ENCODE peak calls at places on chromosomes 12 and 14, in eight cellular contexts. I is HepG2, V is ovary, D is suprapubic skin, T is tibial nerve, Z is transverse colon, J is A549, Q is stomach. M is an unnamed sample. For H3K4me1, the result is how much of the 10 kb centered on the place peaks cover.

GRCh38 chr14:90540437-90540836 is 143.6 kb downstream of the CALM1 start:
- DNase-seq in J (no peak), D (no peak), T (no peak), Q (no peak), V (no peak), Z (no peak), I (no peak), M (no peak)

GRCh38 chr12:77943466-77943865 is 112.8 kb downstream of the NAV3 start:
- DNase-seq in D (no peak), V (no peak), T (no peak), I (no peak), Z (no peak), Q (no peak), J (peak), M (no peak)

GRCh38 chr14:59422069-59422881 is 42.9 kb downstream of the GPR135 start:
- DNase-seq in J (no peak), D (no peak), Z (no peak), I (no peak), Q (no peak), T (no peak), V (no peak), M (no peak)

GRCh38 chr14:82621881-82622450 is 1088.3 kb upstream of the SEL1L start:
- DNase-seq in Z (no peak), T (no peak), D (no peak), Q (no peak), V (no peak), I (no peak), J (no peak), M (no peak)

GRCh38 chr14:68824207-68824516 is 31.3 kb upstream of the ZFP36L1 start:
- DNase-seq in V (no peak), D (no peak), Q (no peak), J (no peak), Z (no peak), I (no peak), T (no peak), M (no peak)

GRCh38 chr12:130423991-130424857 is 86.5 kb downstream of the PIWIL1 start:
- DNase-seq in I (no peak), V (no peak), J (no peak), Q (no peak), T (no peak), D (no peak), Z (peak), M (peak)

GRCh38 chr12:20472089-20472488 is 103.8 kb downstream of the PDE3A start:
- DNase-seq in Z (no peak), V (no peak), T (no peak), D (no peak), Q (no peak), J (no peak), I (no peak), M (no peak)

GRCh38 chr14:94748667-94749347 is 21.1 kb downstream of the GSC start:
- DNase-seq in I (peak), J (peak), Q (peak), T (no peak), D (no peak), V (no peak), Z (peak), M (no peak)

GRCh38 chr12:15858348-15858747 is 23.8 kb upstream of the STRAP start:
- DNase-seq in D (no peak), I (no peak), V (no peak), J (no peak), Q (no peak), T (no peak), Z (no peak), M (no peak)

GRCh38 chr14:93133476-93133875 is 17.8 kb upstream of the ITPK1 start:
- DNase-seq in Q (no peak), Z (no peak), T (no peak), J (no peak), D (no peak), I (no peak), V (no peak), M (no peak)

GRCh38 chr12:50614167-50614762 is 109.5 kb downstream of the DIP2B start:
- DNase-seq in J (no peak), Q (no peak), Z (no peak), D (no peak), V (no peak), I (no peak), T (no peak), M (no peak)

GRCh38 chr12:110426300-110426910 is 22.9 kb upstream of the ANAPC7 start:
- DNase-seq in J (no peak), Q (no peak), D (no peak), I (no peak), Z (no peak), T (no peak), V (no peak), M (no peak)

GRCh38 chr12:122964439-122965257 is 1.6 kb downstream of the ABCB9 start:
- DNase-seq in T (no peak), Q (no peak), D (no peak), Z (no peak), V (no peak), J (no peak), I (peak), M (no peak)

GRCh38 chr12:84079621-84080020 is 833.0 kb downstream of the SLC6A15 start:
- DNase-seq in Z (no peak), D (no peak), T (no peak), I (no peak), J (no peak), V (no peak), Q (no peak), M (no peak)

GRCh38 chr14:92058006-92058917 is 18.4 kb upstream of the TRIP11 start:
- DNase-seq in Z (no peak), I (no peak), Q (no peak), J (no peak), D (no peak), T (no peak), V (no peak), M (no peak)

GRCh38 chr12:21751517-21751916 is 23.0 kb downstream of the KCNJ8 start:
- DNase-seq in J (no peak), V (no peak), D (no peak), Q (no peak), T (no peak), Z (no peak), I (no peak), M (no peak)

DNA sequence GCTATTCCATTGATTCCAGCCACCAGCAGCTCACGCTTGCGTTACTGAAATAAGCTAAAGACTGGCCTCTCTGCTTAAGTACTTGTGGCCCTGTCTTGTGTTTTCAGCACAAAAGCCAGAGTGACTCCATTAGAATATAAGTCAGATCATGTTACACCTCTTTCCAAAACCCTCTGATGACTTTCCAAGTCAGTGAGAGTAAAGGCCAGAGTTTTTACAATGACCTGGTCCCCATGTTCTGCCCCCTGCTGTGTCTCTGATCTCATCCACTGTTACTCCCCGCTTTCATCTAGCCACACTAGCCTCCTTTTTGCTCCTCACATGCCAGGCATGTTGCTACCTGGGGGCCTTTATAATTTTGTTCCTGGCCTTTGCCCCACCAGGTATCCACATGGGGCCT is 6.9 kb upstream of the CKAP4 start:
- DNase-seq in D (no peak), V (no peak), I (no peak), J (no peak), T (no peak), Q (no peak), Z (no peak), M (no peak)
- TF ChIP-seq EP300 in D (no peak), V (no peak), I (no peak), J (no peak), T (no peak), Q (no peak), Z (no peak), M (no peak)

DNA sequence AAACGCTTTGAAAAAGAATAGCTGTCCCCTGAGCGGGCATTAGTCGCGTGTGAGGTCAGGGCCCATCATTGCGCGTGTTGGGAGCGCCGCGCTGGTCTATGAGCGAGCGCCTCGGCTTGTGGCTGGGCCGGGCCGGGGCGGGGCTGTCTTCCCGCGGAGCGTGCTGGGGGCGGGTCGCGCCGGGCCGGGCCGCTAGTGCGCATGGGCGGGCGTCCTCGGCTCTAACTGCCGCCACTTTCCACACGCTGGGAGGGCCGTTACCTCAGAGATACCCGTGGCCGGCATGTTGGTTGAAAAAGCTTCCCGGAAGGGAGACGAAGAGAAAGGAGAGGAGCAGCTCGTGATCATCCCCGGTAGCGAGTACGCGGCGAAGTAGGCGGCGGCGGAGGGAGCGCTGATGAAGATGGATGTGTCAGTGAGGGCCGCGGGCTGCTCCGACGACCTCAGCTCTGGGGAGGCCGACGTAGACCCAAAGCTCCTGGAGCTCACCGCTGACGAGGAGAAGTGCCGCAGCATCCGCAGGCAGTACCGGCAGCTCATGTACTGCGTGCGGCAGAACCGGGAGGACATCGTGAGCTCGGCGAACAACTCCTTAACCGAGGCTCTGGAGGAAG is at the start of gene EID3:
- DNase-seq in Z (peak), D (peak), V (peak), Q (peak), T (peak), I (no peak), J (peak), M (peak)
- TF ChIP-seq POLR2A in Z (peak), D (peak), V (no peak), Q (no peak), T (peak), I (no peak), J (no peak), M (no peak)

DNA sequence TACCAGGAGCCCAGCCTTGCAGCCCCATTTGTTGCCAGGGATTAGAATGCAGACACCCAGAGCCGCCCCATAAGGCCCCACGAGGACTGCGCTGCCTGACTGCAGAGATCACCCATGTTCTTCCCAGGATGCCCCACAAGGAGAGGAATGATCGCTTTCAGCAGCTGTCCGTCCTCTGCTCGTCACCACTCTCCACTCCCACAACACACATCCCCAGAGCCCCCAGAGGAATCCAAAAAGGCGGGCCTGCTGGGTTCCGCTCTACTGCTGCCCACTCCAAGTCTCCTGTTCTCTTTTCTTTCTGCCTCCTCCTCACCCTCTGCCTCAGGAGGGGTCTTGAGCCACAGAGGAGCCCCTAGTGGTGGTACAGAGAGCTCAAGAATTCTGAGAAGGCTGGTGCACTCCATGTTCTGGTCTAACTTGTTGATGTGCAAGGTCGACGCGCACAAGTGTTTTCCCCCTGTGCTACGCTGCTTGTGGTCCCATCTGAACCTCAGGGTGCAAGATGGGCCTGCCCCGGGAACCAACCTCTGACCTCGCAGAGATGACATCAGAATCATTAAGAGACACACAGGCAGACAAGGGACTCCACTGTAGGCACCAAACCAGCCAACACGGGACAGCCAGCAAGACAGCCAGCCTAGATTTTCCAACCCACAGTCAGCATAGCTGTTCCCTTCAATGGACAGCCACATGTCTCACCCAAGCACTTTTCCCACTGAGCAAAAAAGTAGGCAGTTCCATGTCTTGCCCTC is 30.0 kb downstream of the PXN start:
- DNase-seq in V (no peak), Z (no peak), I (no peak), J (peak), Q (no peak), D (no peak), T (no peak), M (no peak)
- H3K4me1 ChIP-seq in V (under half), Z (half or more), I (half or more), J (half or more), Q (half or more), D (half or more), T (half or more), M (half or more)

GRCh38 chr12:70989232-70989631 is 68.7 kb upstream of the PTPRR start:
- DNase-seq in Q (no peak), J (no peak), I (no peak), D (no peak), Z (no peak), T (no peak), V (no peak), M (no peak)

GRCh38 chr12:70982991-70983390 is 62.5 kb upstream of the PTPRR start:
- DNase-seq in Z (no peak), T (no peak), I (no peak), Q (no peak), V (no peak), D (no peak), J (no peak), M (no peak)

GRCh38 chr12:70983692-70984091 is 63.2 kb upstream of the PTPRR start:
- DNase-seq in Z (no peak), D (no peak), Q (no peak), T (no peak), V (no peak), I (no peak), J (no peak), M (no peak)

GRCh38 chr12:70982286-70982685 is 61.7 kb upstream of the PTPRR start:
- DNase-seq in J (no peak), D (no peak), Z (no peak), Q (no peak), V (no peak), I (no peak), T (no peak), M (no peak)

GRCh38 chr12:70985850-70986249 is 65.3 kb upstream of the PTPRR start:
- DNase-seq in Q (no peak), V (no peak), J (no peak), I (no peak), D (no peak), T (no peak), Z (no peak), M (no peak)
- TF ChIP-seq EP300 in Q (no peak), V (no peak), J (no peak), I (no peak), D (no peak), T (peak), Z (no peak), M (no peak)

GRCh38 chr14:75282166-75282547 is 3.5 kb downstream of the FOS start:
- DNase-seq in V (no peak), D (peak), J (no peak), T (no peak), Q (no peak), I (no peak), Z (peak), M (no peak)
- TF ChIP-seq POLR2A in V (peak), D (peak), J (no peak), T (no peak), Q (no peak), I (peak), Z (no peak), M (peak)